ENCODE peak calls at places on chromosomes 12 and 14, in nine cellular contexts. R is SK-N-SH; K is kidney glomerular epithelial cell; B is NCI-H2081; M is T-cell; J is SW 1271; D is AG20443; O is HTR-8/SVneo; G is CD4-positive, alpha-beta T cell. X is an unnamed sample.

GRCh38 chr12:64931981-64932380 is 107.5 kb downstream of the TBC1D30 start:
- DNase-seq in B (no peak), J (no peak), D (no peak), R (peak), G (no peak), O (no peak), K (no peak), M (no peak), X (no peak)

GRCh38 chr12:48000878-48001321 is 3.4 kb downstream of the COL2A1 start:
- DNase-seq in R (peak), M (no peak), G (no peak), O (peak), D (peak), K (peak), B (peak), J (no peak), X (no peak)

GRCh38 chr12:109815874-109816617 is 17.2 kb downstream of the TRPV4 start:
- DNase-seq in B (no peak), R (no peak), D (no peak), G (no peak), M (no peak), O (no peak), J (no peak), K (no peak), X (no peak)

GRCh38 chr12:10171954-10172353 is at the start of gene OLR1:
- DNase-seq in R (no peak), M (no peak), D (no peak), B (no peak), G (no peak), K (no peak), J (no peak), O (no peak), X (no peak)

GRCh38 chr12:81245918-81246611 is 168.2 kb downstream of the ACSS3 start:
- DNase-seq in D (no peak), K (no peak), J (no peak), M (no peak), O (no peak), B (peak), G (no peak), R (no peak), X (no peak)

GRCh38 chr12:22477166-22477893 is 67.0 kb downstream of the C2CD5 start:
- DNase-seq in G (no peak), B (no peak), O (no peak), M (no peak), J (peak), D (peak), K (peak), R (no peak), X (no peak)

GRCh38 chr14:22837750-22838538 is 1.6 kb downstream of the MMP14 start:
- DNase-seq in M (no peak), O (no peak), D (peak), B (no peak), K (no peak), J (no peak), G (no peak), R (no peak), X (no peak)

GRCh38 chr12:51399893-51400292 is 8.7 kb upstream of the GALNT6 start:
- DNase-seq in G (no peak), R (no peak), J (no peak), B (no peak), O (no peak), K (no peak), M (no peak), D (peak), X (no peak)

X was measured in T follicular helper cell.